ENCODE peak calls at places on chromosomes 7 and 10, in nine cellular contexts. L, W, F, Q, U, A, N, D and C are unnamed samples.

GRCh38 chr10:68086011-68086410 is 10.9 kb upstream of the HERC4 start:
- DNase-seq in L (no peak), W (no peak), F (no peak), Q (no peak), U (peak; percentile 70), A (no peak), N (no peak), D (no peak), C (no peak)

GRCh38 chr10:64345856-64346255 is 824.7 kb downstream of the REEP3 start:
- DNase-seq in L (no peak), W (no peak), F (no peak), Q (no peak), U (no peak), A (no peak), N (no peak), D (no peak), C (no peak)

GRCh38 chr10:118447478-118447877 is 105.4 kb upstream of the FAM204A start:
- DNase-seq in L (no peak), W (no peak), F (peak; percentile 62), Q (no peak), U (peak; percentile 57), A (no peak), N (no peak), D (no peak), C (no peak)

GRCh38 chr10:48811917-48812316 is 127.2 kb downstream of the WDFY4 start:
- DNase-seq in L (no peak), W (no peak), F (no peak), Q (no peak), U (peak; percentile 60), A (no peak), N (no peak), D (no peak), C (no peak)

GRCh38 chr10:25815999-25816768 is 117.8 kb upstream of the MYO3A start:
- DNase-seq in L (no peak), W (no peak), F (no peak), Q (no peak), U (no peak), A (no peak), N (no peak), D (no peak), C (no peak)

GRCh38 chr10:59885430-59886134 is 20.8 kb downstream of the CCDC6 start:
- DNase-seq in L (no peak), W (no peak), F (no peak), Q (no peak), U (no peak), A (no peak), N (no peak), D (no peak), C (no peak)

GRCh38 chr10:71604324-71605018 is 115.1 kb downstream of the C10orf105 start:
- DNase-seq in L (no peak), W (no peak), F (no peak), Q (no peak), U (peak; percentile 8), A (no peak), N (no peak), D (no peak), C (no peak)

GRCh38 chr7:157666530-157667040 is 329.8 kb downstream of the DNAJB6 start:
- DNase-seq in L (no peak), W (no peak), F (no peak), Q (no peak), U (no peak), A (no peak), N (no peak), D (no peak), C (no peak)

GRCh38 chr7:158705234-158705890 is 758 bp upstream of the NCAPG2 start:
- DNase-seq in L (no peak), W (no peak), F (no peak), Q (no peak), U (peak; percentile 27), A (no peak), N (no peak), D (no peak), C (no peak)

GRCh38 chr10:8468477-8468876 is 414.0 kb downstream of the GATA3 start:
- DNase-seq in L (no peak), W (no peak), F (no peak), Q (no peak), U (no peak), A (no peak), N (no peak), D (no peak), C (no peak)

GRCh38 chr7:135282621-135283295 is 49.1 kb downstream of the STRA8 start:
- DNase-seq in L (no peak), W (no peak), F (no peak), Q (no peak), U (no peak), A (no peak), N (no peak), D (no peak), C (no peak)